ENCODE peak calls at places on chromosomes 5 and 9, in five cellular contexts. Q is sigmoid colon; C is effector memory CD4-positive, alpha-beta T cell; D is neuronal stem cell; B is stomach. A is an unnamed sample. For H3K4me1, the result is how much of the 10 kb centered on the place peaks cover.

GRCh38 chr5:72921886-72922285 is 34.0 kb upstream of the FCHO2 start:
- DNase-seq in Q (no peak), C (no peak), D (no peak), B (no peak), A (no peak)

GRCh38 chr9:124259273-124260078 is 1.7 kb downstream of the NEK6 start:
- DNase-seq in Q (peak), C (no peak), D (no peak), B (peak), A (peak)

GRCh38 chr9:101495810-101496209 is 37.8 kb upstream of the RNF20 start:
- DNase-seq in Q (no peak), C (no peak), D (no peak), B (no peak), A (no peak)

GRCh38 chr9:101028346-101029299 is at the start of gene PLPPR1:
- DNase-seq in Q (peak), C (no peak), D (peak), B (peak), A (no peak)

GRCh38 chr9:28651050-28651722 is 1077.9 kb upstream of the C9orf72 start:
- DNase-seq in Q (no peak), C (no peak), D (no peak), B (no peak), A (no peak)

GRCh38 chr5:98292496-98292895 is 481.0 kb upstream of the RGMB start:
- DNase-seq in Q (no peak), C (no peak), D (no peak), B (no peak), A (no peak)

GRCh38 chr5:175897285-175897684 is 25.9 kb downstream of the CPLX2 start:
- DNase-seq in Q (no peak), C (no peak), D (no peak), B (no peak), A (no peak)

GRCh38 chr9:132412089-132412488 is 2.1 kb downstream of the CFAP77 start:
- DNase-seq in Q (no peak), C (no peak), D (no peak), B (no peak), A (no peak)

GRCh38 chr5:125006011-125006685 is 259.7 kb upstream of the ZNF608 start:
- DNase-seq in Q (no peak), C (no peak), D (peak), B (no peak), A (no peak)
- H3K4me1 ChIP-seq in Q (under half), C (under half), D (half or more), B (under half), A (under half)

DNA sequence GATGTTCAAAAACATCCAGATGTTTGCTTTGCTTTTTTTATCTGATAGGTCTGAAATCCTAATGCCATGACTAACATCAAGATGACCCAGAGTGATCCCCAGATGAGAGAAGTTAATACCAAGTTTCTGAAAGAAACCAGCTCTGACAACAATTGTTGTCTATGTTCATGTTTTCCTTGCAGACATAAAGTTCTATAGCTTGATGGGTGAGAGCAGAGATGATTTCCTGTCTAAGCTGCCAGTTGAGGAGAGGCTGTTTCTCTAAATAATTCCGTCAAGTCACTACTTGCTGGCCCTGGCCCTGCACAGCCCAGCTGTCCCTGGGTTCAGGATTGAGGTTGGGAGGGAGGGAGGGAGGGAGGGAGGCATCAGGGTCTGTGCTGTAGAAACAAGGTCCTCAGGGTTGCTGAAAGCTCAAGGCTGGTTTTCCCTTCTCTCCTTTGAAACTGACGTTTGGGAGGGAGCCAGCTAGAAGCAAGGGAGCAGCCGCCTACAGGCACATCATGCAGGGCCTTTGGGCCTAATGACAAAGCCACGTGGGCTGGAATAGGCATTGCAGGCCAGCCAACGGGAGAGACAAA is 3.9 kb downstream of the SPARC start:
- DNase-seq in Q (no peak), C (no peak), D (no peak), B (no peak), A (no peak)
- H3K4me1 ChIP-seq in Q (half or more), C (under half), D (under half), B (under half), A (under half)

DNA sequence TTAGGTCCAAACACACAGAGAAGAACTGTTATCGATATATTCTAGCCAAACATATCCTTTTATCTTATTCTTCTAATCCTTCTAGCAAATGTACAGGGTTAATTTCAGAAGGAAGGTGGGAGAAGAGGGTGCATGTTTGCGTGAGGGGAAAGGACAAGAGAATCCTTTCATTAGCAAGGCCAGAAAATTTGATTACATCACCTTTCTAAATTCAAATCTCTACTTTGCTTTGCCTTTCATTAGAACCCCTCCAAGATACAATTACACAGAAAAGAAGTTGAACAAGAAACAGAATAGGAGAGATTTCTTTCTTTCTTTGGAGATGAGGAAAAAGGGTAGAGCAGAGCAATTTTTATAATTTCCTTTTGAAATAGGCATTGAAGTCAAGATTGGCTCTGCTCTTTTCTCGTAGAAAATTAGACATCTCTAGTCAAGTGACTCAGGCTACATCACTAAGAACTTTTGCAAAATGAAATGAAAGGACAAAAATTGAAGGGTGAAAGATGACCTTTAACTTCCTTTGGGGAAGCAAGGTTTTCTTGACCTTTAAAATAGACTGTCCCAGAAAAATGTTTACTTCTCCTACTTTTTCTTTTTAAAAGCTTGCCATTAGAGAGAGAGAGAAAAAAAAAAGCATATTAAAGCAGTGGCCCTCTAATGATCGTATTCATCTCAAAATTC is 81.2 kb downstream of the TTLL11 start:
- DNase-seq in Q (no peak), C (no peak), D (no peak), B (no peak), A (no peak)
- H3K4me1 ChIP-seq in Q (under half), C (under half), D (under half), B (under half), A (under half)

DNA sequence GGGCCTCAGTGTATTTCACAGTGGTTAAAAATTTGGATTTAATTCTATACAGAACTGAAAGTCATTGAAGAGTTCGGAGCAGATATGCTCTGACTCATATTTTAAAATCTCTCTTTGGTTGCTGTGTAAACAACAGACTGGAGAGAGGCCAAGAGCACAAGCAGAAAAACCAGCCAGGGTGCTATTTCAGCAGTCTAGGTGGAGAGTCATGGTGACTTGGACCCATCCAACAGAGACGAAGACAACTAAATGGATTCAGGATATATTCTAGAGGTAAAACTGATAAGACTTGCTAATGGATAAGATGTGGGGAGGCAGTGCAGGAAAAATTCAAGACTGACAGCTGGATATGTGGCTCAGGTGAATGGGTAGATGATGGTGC is 168.9 kb downstream of the MAPKAP1 start:
- DNase-seq in Q (no peak), C (no peak), D (no peak), B (peak), A (no peak)
- H3K4me1 ChIP-seq in Q (half or more), C (under half), D (under half), B (under half), A (under half)

A was measured in uterus.